ENCODE peak calls at places on chromosomes 16 and 17, in five cellular contexts. I, Z, T, G and X are unnamed samples. For H3K27me3, the result is how much of the 10 kb centered on the place peaks cover.

GRCh38 chr17:71329310-71330098 is 791.3 kb upstream of the SOX9 start:
- DNase-seq in I (peak), Z (no peak), T (no peak), G (no peak), X (no peak)

GRCh38 chr17:20304961-20305360 is 162.4 kb downstream of the LGALS9B start:
- DNase-seq in I (no peak), Z (no peak), T (no peak), G (no peak), X (no peak)

GRCh38 chr17:66662496-66662895 is 172.4 kb upstream of the CACNG5 start:
- DNase-seq in I (no peak), Z (no peak), T (no peak), G (no peak), X (no peak)

GRCh38 chr17:15289285-15290185 is 24.4 kb upstream of the PMP22 start:
- DNase-seq in I (peak), Z (peak), T (no peak), G (peak), X (no peak)

GRCh38 chr16:25395528-25395927 is 137.9 kb upstream of the ZKSCAN2 start:
- DNase-seq in I (no peak), Z (no peak), T (no peak), G (no peak), X (no peak)

GRCh38 chr17:63601439-63602371 is 1.0 kb downstream of the TACO1 start:
- DNase-seq in I (peak), Z (peak), T (no peak), G (peak), X (no peak)

GRCh38 chr17:49496183-49496865 is 1.2 kb downstream of the NGFR start:
- DNase-seq in I (peak), Z (peak), T (peak), G (peak), X (peak)

GRCh38 chr17:73013299-73013698 is 79.2 kb downstream of the SLC39A11 start:
- DNase-seq in I (no peak), Z (no peak), T (no peak), G (no peak), X (no peak)

GRCh38 chr17:43645765-43646481 is 15.8 kb downstream of the MEOX1 start:
- DNase-seq in I (no peak), Z (no peak), T (peak), G (peak), X (peak)

GRCh38 chr17:81165246-81166032 is at the start of gene PVALEF:
- DNase-seq in I (no peak), Z (no peak), T (no peak), G (no peak), X (no peak)

GRCh38 chr17:39538875-39539274 is 68.8 kb downstream of the NEUROD2 start:
- DNase-seq in I (peak), Z (peak), T (no peak), G (no peak), X (no peak)

GRCh38 chr17:83055911-83056582 is 23.4 kb upstream of the METRNL start:
- DNase-seq in I (peak), Z (peak), T (no peak), G (peak), X (peak)

GRCh38 chr17:78839762-78840529 is 668 bp downstream of the USP36 start:
- DNase-seq in I (peak), Z (peak), T (peak), G (peak), X (no peak)

GRCh38 chr16:67668495-67669157 is 2.0 kb downstream of the C16orf86 start:
- DNase-seq in I (no peak), Z (no peak), T (no peak), G (no peak), X (no peak)

GRCh38 chr17:57234252-57235092 is 21.9 kb upstream of the MSI2 start:
- DNase-seq in I (no peak), Z (no peak), T (no peak), G (peak), X (no peak)

GRCh38 chr17:28509784-28510183 is 3.6 kb downstream of the FOXN1 start:
- DNase-seq in I (no peak), Z (no peak), T (no peak), G (no peak), X (no peak)

GRCh38 chr17:82107341-82107860 is 9.4 kb upstream of the FASN start:
- DNase-seq in I (no peak), Z (no peak), T (no peak), G (no peak), X (peak)

GRCh38 chr16:4380131-4381063 is 8.7 kb downstream of the VASN start:
- DNase-seq in I (peak), Z (no peak), T (peak), G (no peak), X (no peak)

GRCh38 chr17:1177099-1177996 is 2.4 kb downstream of the ABR start:
- DNase-seq in I (peak), Z (peak), T (no peak), G (peak), X (no peak)

GRCh38 chr17:62819511-62820221 is 11.6 kb upstream of the MARCHF10 start:
- DNase-seq in I (peak), Z (peak), T (peak), G (peak), X (peak)

GRCh38 chr17:41678411-41678906 is 10.2 kb upstream of the EIF1 start:
- DNase-seq in I (no peak), Z (peak), T (no peak), G (no peak), X (no peak)

GRCh38 chr17:65850486-65850885 is 289.0 kb upstream of the AXIN2 start:
- DNase-seq in I (no peak), Z (peak), T (no peak), G (peak), X (no peak)

GRCh38 chr16:27289669-27290068 is 21.1 kb upstream of the NSMCE1 start:
- DNase-seq in I (peak), Z (no peak), T (no peak), G (no peak), X (no peak)

GRCh38 chr16:25311039-25311438 is 53.4 kb upstream of the ZKSCAN2 start:
- DNase-seq in I (no peak), Z (no peak), T (no peak), G (no peak), X (no peak)

GRCh38 chr17:38498353-38498752 is 70.1 kb downstream of the ARHGAP23 start:
- DNase-seq in I (no peak), Z (no peak), T (no peak), G (no peak), X (peak)

GRCh38 chr17:61504697-61505096 is 52.5 kb downstream of the TBX4 start:
- DNase-seq in I (peak), Z (peak), T (no peak), G (peak), X (no peak)

GRCh38 chr16:21563676-21564075 is 35.7 kb upstream of the METTL9 start:
- DNase-seq in I (no peak), Z (no peak), T (peak), G (no peak), X (no peak)

GRCh38 chr16:69057400-69058378 is 47.8 kb upstream of the HAS3 start:
- DNase-seq in I (peak), Z (peak), T (no peak), G (peak), X (no peak)

GRCh38 chr17:78252111-78252634 is 20.7 kb downstream of the TMEM235 start:
- DNase-seq in I (no peak), Z (no peak), T (no peak), G (no peak), X (no peak)

GRCh38 chr17:3888343-3889171 is 4.3 kb downstream of the CAMKK1 start:
- DNase-seq in I (peak), Z (peak), T (peak), G (peak), X (peak)

GRCh38 chr16:54284319-54284930 is 2.2 kb downstream of the IRX3 start:
- DNase-seq in I (no peak), Z (no peak), T (peak), G (no peak), X (no peak)

GRCh38 chr16:11050954-11051353 is 106.6 kb downstream of the CLEC16A start:
- DNase-seq in I (no peak), Z (no peak), T (no peak), G (no peak), X (no peak)

GRCh38 chr17:39001703-39002637 is 34.8 kb upstream of the FBXO47 start:
- DNase-seq in I (peak), Z (peak), T (peak), G (peak), X (no peak)

GRCh38 chr17:44775136-44775837 is 16.5 kb downstream of the ADAM11 start:
- DNase-seq in I (peak), Z (peak), T (peak), G (peak), X (no peak)
- H3K27me3 ChIP-seq in I (under half), Z (under half), T (under half), G (under half), X (under half)

DNA sequence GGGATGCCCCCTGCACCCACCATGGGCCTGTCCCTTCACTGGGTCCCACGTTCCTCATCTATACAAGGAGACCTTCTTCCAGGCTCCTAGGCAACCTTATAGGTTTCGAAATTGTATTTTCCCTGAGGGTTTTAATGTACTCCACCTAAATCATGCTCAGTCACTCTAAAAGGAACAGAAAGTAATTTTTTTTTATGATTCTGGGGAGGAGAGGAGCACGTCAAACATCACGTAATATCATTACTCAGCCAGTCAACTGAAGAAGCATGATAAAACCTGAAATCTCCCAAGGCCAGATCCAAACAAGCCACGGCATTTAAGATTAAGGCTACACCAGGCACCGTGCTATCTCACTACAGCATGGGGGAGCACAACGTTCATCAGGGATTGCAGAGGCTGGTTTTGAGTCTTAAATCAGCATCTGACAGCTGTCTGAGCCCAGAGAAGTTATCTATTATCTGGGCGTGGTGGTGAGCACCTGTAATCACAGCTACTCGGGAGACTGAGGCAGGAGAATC is 3.9 kb upstream of the TMEM114 start:
- DNase-seq in I (no peak), Z (no peak), T (no peak), G (no peak), X (no peak)
- H3K27me3 ChIP-seq in I (under half), Z (under half), T (under half), G (under half), X (under half)

GRCh38 chr16:3003582-3004270 is 9.0 kb upstream of the CLDN9 start:
- DNase-seq in I (peak), Z (peak), T (peak), G (peak), X (peak)

GRCh38 chr16:3001316-3001715 is 11.4 kb upstream of the CLDN9 start:
- DNase-seq in I (no peak), Z (no peak), T (no peak), G (no peak), X (no peak)

GRCh38 chr16:2999929-3000328 is 12.8 kb upstream of the CLDN9 start:
- DNase-seq in I (no peak), Z (no peak), T (no peak), G (no peak), X (no peak)

GRCh38 chr16:3004319-3004718 is 8.4 kb upstream of the CLDN9 start:
- DNase-seq in I (no peak), Z (no peak), T (no peak), G (no peak), X (no peak)

GRCh38 chr16:3000540-3000939 is 12.2 kb upstream of the CLDN9 start:
- DNase-seq in I (no peak), Z (no peak), T (no peak), G (no peak), X (no peak)
- H3K27me3 ChIP-seq in I (under half), Z (half or more), T (under half), G (under half), X (under half)

DNA sequence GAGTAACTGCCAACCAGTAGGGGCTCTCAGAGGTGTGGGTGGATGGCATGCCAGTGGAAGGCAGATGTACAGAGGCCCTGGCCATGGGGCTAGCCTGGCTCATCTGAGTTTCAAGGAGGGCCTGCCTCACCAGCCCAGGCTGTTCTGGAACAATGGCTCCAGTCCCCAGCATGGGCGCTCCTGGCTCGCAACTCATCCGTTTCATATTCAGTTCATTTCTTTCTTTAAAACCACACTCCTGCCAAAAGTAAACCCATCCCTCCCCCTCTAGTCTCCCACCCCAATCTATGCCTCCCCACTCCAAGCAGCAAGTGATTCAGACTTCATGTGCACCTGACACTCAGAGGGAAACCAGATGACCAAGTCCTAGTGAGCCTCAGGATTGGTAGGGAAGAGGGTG is 2.4 kb downstream of the CCL13 start:
- DNase-seq in I (no peak), Z (no peak), T (no peak), G (no peak), X (no peak)
- H3K27me3 ChIP-seq in I (under half), Z (under half), T (under half), G (under half), X (under half)